ENCODE peak calls at places on chromosomes 6 and 20, in ten cellular contexts. A, V, U, O, N, I, Y, B, K and M are unnamed samples.

GRCh38 chr6:145345094-145345493 is 390.2 kb downstream of the EPM2A start:
- DNase-seq in Y (no peak), K (no peak), O (no peak), V (no peak), B (no peak), N (no peak), A (no peak), I (no peak), U (no peak), M (no peak)

GRCh38 chr20:43938932-43939761 is 24.5 kb downstream of the TOX2 start:
- DNase-seq in U (no peak), B (peak), I (no peak), O (no peak), K (no peak), V (no peak), Y (peak), A (peak), N (no peak), M (no peak)

GRCh38 chr6:42243046-42243445 is 25.4 kb upstream of the MRPS10 start:
- DNase-seq in K (no peak), V (no peak), O (no peak), N (no peak), Y (no peak), A (no peak), U (no peak), B (no peak), I (no peak), M (no peak)

GRCh38 chr6:170031684-170032121 is 259.2 kb downstream of the DLL1 start:
- DNase-seq in A (no peak), B (no peak), K (no peak), I (no peak), V (no peak), Y (peak), U (peak), O (no peak), N (no peak), M (no peak)

GRCh38 chr6:151276112-151276745 is 36.5 kb downstream of the AKAP12 start:
- DNase-seq in B (peak), N (peak), U (no peak), K (no peak), Y (no peak), I (no peak), V (no peak), A (no peak), O (no peak), M (no peak)

GRCh38 chr6:68087399-68088133 is 547.5 kb upstream of the ADGRB3 start:
- DNase-seq in Y (no peak), B (no peak), V (peak), A (no peak), U (no peak), I (no peak), K (no peak), N (no peak), O (no peak), M (no peak)

GRCh38 chr6:15001511-15001910 is 244.4 kb upstream of the JARID2 start:
- DNase-seq in Y (no peak), O (no peak), U (no peak), V (no peak), I (no peak), A (no peak), K (no peak), B (no peak), N (no peak), M (no peak)

GRCh38 chr6:119129148-119129967 is 50.9 kb upstream of the FAM184A start:
- DNase-seq in I (peak), Y (no peak), N (peak), A (peak), B (no peak), U (no peak), O (peak), K (peak), V (peak), M (no peak)

GRCh38 chr20:24109008-24109407 is 120.4 kb upstream of the GGTLC1 start:
- DNase-seq in B (no peak), V (no peak), K (peak), U (no peak), A (no peak), O (no peak), I (no peak), Y (no peak), N (no peak), M (no peak)

GRCh38 chr20:51388227-51388626 is 154.3 kb downstream of the NFATC2 start:
- DNase-seq in A (peak), Y (no peak), U (no peak), N (no peak), K (no peak), O (no peak), V (no peak), I (no peak), B (no peak), M (no peak)

GRCh38 chr20:49568491-49569151 is 684 bp upstream of the PTGIS start:
- DNase-seq in I (no peak), O (no peak), V (no peak), B (no peak), U (no peak), N (peak), Y (peak), K (no peak), A (no peak), M (peak)

GRCh38 chr6:140546640-140547039 is 1172.2 kb upstream of the CITED2 start:
- DNase-seq in K (no peak), I (no peak), V (no peak), U (no peak), B (peak), Y (no peak), A (no peak), O (no peak), N (no peak), M (no peak)

GRCh38 chr20:63320616-63321147 is 27.7 kb downstream of the COL20A1 start:
- DNase-seq in K (no peak), N (no peak), A (no peak), U (no peak), I (no peak), O (no peak), V (no peak), B (no peak), Y (peak), M (no peak)

GRCh38 chr6:168210239-168211107 is 109.1 kb downstream of the DACT2 start:
- DNase-seq in U (no peak), K (no peak), B (no peak), O (no peak), Y (no peak), V (no peak), I (no peak), A (no peak), N (no peak), M (no peak)

GRCh38 chr6:152952045-152952444 is 30.8 kb downstream of the FBXO5 start:
- DNase-seq in N (no peak), V (no peak), K (no peak), U (no peak), B (no peak), Y (no peak), O (no peak), A (no peak), I (no peak), M (peak)

GRCh38 chr6:31826793-31827285 is 699 bp upstream of the HSPA1B start:
- DNase-seq in V (no peak), U (peak), I (no peak), A (no peak), B (no peak), K (peak), O (no peak), N (peak), Y (peak), M (no peak)

GRCh38 chr6:135906542-135906941 is 55.0 kb downstream of the PDE7B start:
- DNase-seq in U (no peak), I (no peak), A (no peak), Y (no peak), N (no peak), V (no peak), B (no peak), K (no peak), O (no peak), M (no peak)

GRCh38 chr6:79010422-79010821 is 67.6 kb downstream of the PHIP start:
- DNase-seq in A (no peak), Y (no peak), I (no peak), O (no peak), V (no peak), U (no peak), B (no peak), N (no peak), K (no peak), M (no peak)

GRCh38 chr20:35463455-35464300 is 8.3 kb downstream of the CEP250 start:
- DNase-seq in N (peak), V (peak), A (peak), K (peak), Y (peak), U (peak), O (peak), I (peak), B (peak), M (no peak)

GRCh38 chr20:18048191-18048590 is 9.5 kb downstream of the OVOL2 start:
- DNase-seq in I (no peak), Y (no peak), V (no peak), N (no peak), B (no peak), O (no peak), U (no peak), K (peak), A (no peak), M (no peak)

GRCh38 chr20:38673731-38674177 is 50.5 kb upstream of the SLC32A1 start:
- DNase-seq in K (peak), N (peak), V (no peak), O (peak), B (no peak), A (no peak), Y (no peak), U (peak), I (no peak), M (no peak)